ENCODE peak calls at places on chromosomes 13 and 19, in five cellular contexts. One of them, this sample, is unnamed. For H3K9me3, the result is how much of the 10 kb centered on the place peaks cover.

GRCh38 chr19:35661995-35662340 is 4.3 kb upstream of the UPK1A start:
- DNase-seq in fibroblast of lung: no peak
- DNase-seq in left ventricle myocardium inferior: no peak
- DNase-seq in adipocyte: no peak
- DNase-seq in GM23248: no peak
- DNase-seq in this sample: no peak

GRCh38 chr13:111372651-111373425 is 52.4 kb downstream of the TEX29 start:
- DNase-seq in fibroblast of lung: no peak
- DNase-seq in left ventricle myocardium inferior: no peak
- DNase-seq in adipocyte: no peak
- DNase-seq in GM23248: no peak
- DNase-seq in this sample: no peak

GRCh38 chr19:13195678-13196077 is 45.5 kb downstream of the IER2 start:
- DNase-seq in fibroblast of lung: no peak
- DNase-seq in left ventricle myocardium inferior: no peak
- DNase-seq in adipocyte: no peak
- DNase-seq in GM23248: no peak
- DNase-seq in this sample: no peak

GRCh38 chr13:93476175-93476574 is 249.6 kb downstream of the GPC6 start:
- DNase-seq in fibroblast of lung: peak
- DNase-seq in left ventricle myocardium inferior: no peak
- DNase-seq in adipocyte: peak
- DNase-seq in GM23248: peak
- DNase-seq in this sample: peak

GRCh38 chr19:35143231-35143715 is at the start of gene FXYD7:
- DNase-seq in fibroblast of lung: no peak
- DNase-seq in left ventricle myocardium inferior: no peak
- DNase-seq in adipocyte: no peak
- DNase-seq in GM23248: no peak
- DNase-seq in this sample: no peak

GRCh38 chr19:6527893-6528543 is 2.8 kb upstream of the TNFSF9 start:
- DNase-seq in fibroblast of lung: no peak
- DNase-seq in left ventricle myocardium inferior: no peak
- DNase-seq in adipocyte: no peak
- DNase-seq in GM23248: no peak
- DNase-seq in this sample: no peak

GRCh38 chr19:45922281-45922680 is 7.7 kb upstream of the NANOS2 start:
- DNase-seq in fibroblast of lung: no peak
- DNase-seq in left ventricle myocardium inferior: no peak
- DNase-seq in adipocyte: no peak
- DNase-seq in GM23248: peak
- DNase-seq in this sample: no peak

GRCh38 chr13:46648166-46648607 is 95.2 kb downstream of the LRCH1 start:
- DNase-seq in fibroblast of lung: peak
- DNase-seq in left ventricle myocardium inferior: no peak
- DNase-seq in adipocyte: peak
- DNase-seq in GM23248: peak
- DNase-seq in this sample: no peak

GRCh38 chr13:112711528-112712265 is 21.9 kb downstream of the ATP11A start:
- DNase-seq in fibroblast of lung: peak
- DNase-seq in left ventricle myocardium inferior: peak
- DNase-seq in adipocyte: peak
- DNase-seq in GM23248: peak
- DNase-seq in this sample: peak

DNA sequence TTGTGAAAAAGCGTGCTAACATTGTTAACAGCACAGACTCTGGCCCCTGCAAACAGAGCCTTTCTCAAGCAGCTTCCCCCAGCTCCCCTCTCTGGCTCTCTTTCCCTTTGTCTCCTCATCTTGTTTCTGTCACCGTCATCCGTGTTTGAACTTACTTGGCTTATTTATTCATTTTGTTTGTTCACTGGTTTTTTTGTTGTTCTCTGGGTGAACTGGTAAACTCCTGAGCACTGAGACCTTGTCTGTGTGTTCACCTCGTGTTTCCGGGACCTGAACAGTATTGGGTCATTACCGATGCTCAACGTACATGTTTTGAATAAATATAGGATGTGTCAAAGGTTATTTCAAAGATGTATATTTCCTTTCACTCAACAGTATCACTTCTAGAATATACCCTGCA is 92.4 kb upstream of the USP29 start:
- DNase-seq in fibroblast of lung: no peak
- DNase-seq in left ventricle myocardium inferior: no peak
- DNase-seq in adipocyte: no peak
- DNase-seq in GM23248: no peak
- DNase-seq in this sample: no peak
- H3K9me3 ChIP-seq in fibroblast of lung: under half
- H3K9me3 ChIP-seq in left ventricle myocardium inferior: under half
- H3K9me3 ChIP-seq in adipocyte: under half
- H3K9me3 ChIP-seq in GM23248: under half
- H3K9me3 ChIP-seq in this sample: under half

GRCh38 chr19:1776606-1777147 is 23.4 kb downstream of the ONECUT3 start:
- DNase-seq in fibroblast of lung: no peak
- DNase-seq in left ventricle myocardium inferior: no peak
- DNase-seq in adipocyte: no peak
- DNase-seq in GM23248: no peak
- DNase-seq in this sample: no peak
- H3K4me3 ChIP-seq in fibroblast of lung: no peak
- H3K4me3 ChIP-seq in left ventricle myocardium inferior: no peak
- H3K4me3 ChIP-seq in adipocyte: no peak
- H3K4me3 ChIP-seq in GM23248: no peak
- H3K4me3 ChIP-seq in this sample: no peak

DNA sequence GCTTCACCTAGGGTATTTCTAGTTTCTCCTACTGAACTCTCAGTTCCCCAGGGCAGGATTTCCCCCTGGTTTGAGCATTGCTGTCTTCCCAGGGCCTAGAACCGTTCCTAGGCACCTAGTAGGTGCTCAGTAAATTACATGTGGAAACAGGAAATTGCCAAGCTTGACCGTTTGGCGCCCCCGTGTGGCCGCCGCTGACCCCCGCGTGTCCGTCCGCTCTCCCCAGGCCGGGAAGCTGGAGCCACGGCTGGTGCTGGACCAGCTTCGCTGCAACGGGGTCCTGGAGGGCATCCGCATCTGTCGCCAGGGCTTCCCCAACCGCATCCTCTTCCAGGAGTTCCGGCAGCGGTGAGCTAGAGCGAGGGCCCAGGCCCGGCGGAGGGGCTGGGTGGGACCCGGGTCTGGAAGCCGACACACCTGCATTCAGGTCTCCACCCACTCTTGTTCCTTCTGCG is 55.5 kb downstream of the MYH14 start:
- DNase-seq in fibroblast of lung: no peak
- DNase-seq in left ventricle myocardium inferior: no peak
- DNase-seq in adipocyte: no peak
- DNase-seq in GM23248: peak
- DNase-seq in this sample: peak
- H3K9me3 ChIP-seq in fibroblast of lung: under half
- H3K9me3 ChIP-seq in left ventricle myocardium inferior: under half
- H3K9me3 ChIP-seq in adipocyte: under half
- H3K9me3 ChIP-seq in GM23248: under half
- H3K9me3 ChIP-seq in this sample: under half

DNA sequence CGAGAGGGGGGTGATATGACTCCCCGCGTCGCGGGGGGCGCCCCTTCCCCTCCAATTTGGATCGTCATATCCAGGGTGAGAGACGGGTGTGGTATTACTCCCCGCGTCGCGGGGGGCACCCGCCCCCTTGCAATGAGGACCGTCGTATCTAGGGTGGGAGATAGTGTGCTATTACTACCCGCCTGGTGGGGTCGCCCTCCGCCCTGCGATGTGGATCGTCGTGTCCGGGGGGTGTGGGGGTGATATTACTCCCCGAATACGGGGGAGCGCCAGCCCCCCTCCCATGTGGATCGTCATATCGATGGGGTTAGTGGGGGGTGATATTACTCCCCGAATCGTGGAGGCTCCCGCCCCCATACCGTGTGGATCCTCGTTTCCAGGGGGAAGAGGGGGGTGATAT is 29.2 kb upstream of the RGCC start:
- DNase-seq in fibroblast of lung: no peak
- DNase-seq in left ventricle myocardium inferior: no peak
- DNase-seq in adipocyte: peak
- DNase-seq in GM23248: peak
- DNase-seq in this sample: no peak
- H3K4me3 ChIP-seq in fibroblast of lung: no peak
- H3K4me3 ChIP-seq in left ventricle myocardium inferior: peak
- H3K4me3 ChIP-seq in adipocyte: peak
- H3K4me3 ChIP-seq in GM23248: no peak
- H3K4me3 ChIP-seq in this sample: peak

GRCh38 chr13:44757671-44758070 is 181.5 kb upstream of the TSC22D1 start:
- DNase-seq in fibroblast of lung: no peak
- DNase-seq in left ventricle myocardium inferior: no peak
- DNase-seq in adipocyte: no peak
- DNase-seq in GM23248: no peak
- DNase-seq in this sample: no peak
- H3K9me3 ChIP-seq in fibroblast of lung: under half
- H3K9me3 ChIP-seq in left ventricle myocardium inferior: under half
- H3K9me3 ChIP-seq in adipocyte: under half
- H3K9me3 ChIP-seq in GM23248: under half
- H3K9me3 ChIP-seq in this sample: under half

DNA sequence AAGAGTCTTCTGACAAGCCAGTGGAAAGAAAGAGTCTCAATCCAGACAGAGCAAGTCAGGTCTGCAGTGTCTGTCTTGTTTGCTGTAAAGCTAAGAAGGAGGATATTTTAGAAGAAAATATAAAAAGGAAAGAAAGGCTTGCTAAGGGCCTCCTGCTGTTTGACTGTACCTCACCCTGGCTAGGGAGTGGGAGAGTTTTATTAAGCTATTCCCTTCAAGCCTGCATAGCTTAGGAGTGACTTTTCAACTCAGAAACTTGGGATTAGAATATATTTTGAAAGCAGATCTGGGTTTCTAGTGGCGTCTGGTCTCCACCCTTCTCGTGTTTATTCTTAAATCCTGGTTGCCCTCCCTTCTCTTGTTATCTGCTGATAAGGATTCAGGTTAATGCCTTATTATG is 460.0 kb downstream of the COG6 start:
- DNase-seq in fibroblast of lung: no peak
- DNase-seq in left ventricle myocardium inferior: no peak
- DNase-seq in adipocyte: no peak
- DNase-seq in GM23248: peak
- DNase-seq in this sample: no peak
- H3K4me3 ChIP-seq in fibroblast of lung: no peak
- H3K4me3 ChIP-seq in left ventricle myocardium inferior: no peak
- H3K4me3 ChIP-seq in adipocyte: peak
- H3K4me3 ChIP-seq in GM23248: no peak
- H3K4me3 ChIP-seq in this sample: no peak

GRCh38 chr19:12043752-12044422 is 8.4 kb upstream of the ZNF433 start:
- DNase-seq in fibroblast of lung: no peak
- DNase-seq in left ventricle myocardium inferior: no peak
- DNase-seq in adipocyte: no peak
- DNase-seq in GM23248: no peak
- DNase-seq in this sample: no peak
- H3K9me3 ChIP-seq in fibroblast of lung: under half
- H3K9me3 ChIP-seq in left ventricle myocardium inferior: under half
- H3K9me3 ChIP-seq in adipocyte: under half
- H3K9me3 ChIP-seq in GM23248: under half
- H3K9me3 ChIP-seq in this sample: half or more